ENCODE peak calls at places on chromosomes 5 and 9, in ten cellular contexts. C is islet precursor cell; E is choroid plexus epithelial cell; V is CD4-positive, alpha-beta T cell; W is retina; F is type B pancreatic cell; Y is adrenal gland; S is LoVo; K is HT-29; H is PC-3. L is an unnamed sample.

GRCh38 chr5:53879708-53880356 is 319.4 kb downstream of the NDUFS4 start:
- DNase-seq in Y (no peak), H (no peak), E (no peak), K (no peak), W (no peak), V (no peak), S (no peak), C (no peak), F (no peak), L (no peak)

GRCh38 chr5:100900796-100901731 is 2.0 kb downstream of the ST8SIA4 start:
- DNase-seq in H (peak), V (peak), Y (peak), K (no peak), C (peak), E (peak), S (no peak), F (no peak), W (peak), L (peak)

GRCh38 chr5:59562756-59563389 is 330.7 kb downstream of the PDE4D start:
- DNase-seq in K (peak), V (no peak), W (no peak), C (peak), E (peak), F (no peak), S (peak), H (peak), Y (no peak), L (peak)

GRCh38 chr9:88243736-88244135 is 105.5 kb upstream of the SPATA31C2 start:
- DNase-seq in E (no peak), F (no peak), S (peak), C (no peak), W (no peak), V (no peak), H (peak), K (no peak), Y (no peak), L (no peak)

GRCh38 chr9:124077915-124078572 is 66.5 kb downstream of the LHX2 start:
- DNase-seq in K (no peak), Y (peak), V (no peak), C (peak), F (no peak), E (no peak), W (no peak), S (no peak), H (peak), L (no peak)

GRCh38 chr5:149466457-149466972 is 84.7 kb downstream of the CSNK1A1 start:
- DNase-seq in Y (peak), F (no peak), H (peak), C (peak), K (peak), V (no peak), W (no peak), S (peak), E (peak), L (peak)

GRCh38 chr5:178483620-178484019 is 106.6 kb downstream of the COL23A1 start:
- DNase-seq in S (no peak), F (no peak), V (peak), W (no peak), Y (peak), K (no peak), C (no peak), E (no peak), H (no peak), L (peak)

GRCh38 chr5:140295414-140295813 is 7.5 kb downstream of the PFDN1 start:
- DNase-seq in H (peak), W (no peak), C (no peak), K (peak), F (no peak), V (no peak), E (peak), Y (peak), S (peak), L (peak)

GRCh38 chr5:132687995-132688394 is 14.2 kb downstream of the IL4 start:
- DNase-seq in E (no peak), K (no peak), V (no peak), H (no peak), S (no peak), F (no peak), C (no peak), Y (no peak), W (no peak), L (no peak)

GRCh38 chr9:84939766-84940165 is 270.2 kb downstream of the NTRK2 start:
- DNase-seq in C (no peak), F (no peak), E (no peak), K (no peak), H (no peak), S (no peak), Y (no peak), V (no peak), W (no peak), L (no peak)

GRCh38 chr5:100779669-100780375 is 123.3 kb downstream of the ST8SIA4 start:
- DNase-seq in S (no peak), Y (peak), W (no peak), C (no peak), V (no peak), E (no peak), K (no peak), F (no peak), H (no peak), L (peak)

GRCh38 chr9:93123561-93124283 is 10.3 kb downstream of the NINJ1 start:
- DNase-seq in Y (peak), H (no peak), S (no peak), V (peak), F (no peak), C (peak), W (no peak), K (no peak), E (no peak), L (peak)

GRCh38 chr5:73280821-73281746 is 108.1 kb downstream of the TMEM174 start:
- DNase-seq in E (peak), K (peak), S (peak), W (no peak), C (no peak), H (peak), F (no peak), V (no peak), Y (peak), L (no peak)

GRCh38 chr5:153900703-153901395 is 137.9 kb downstream of the FAM114A2 start:
- DNase-seq in C (no peak), S (no peak), K (no peak), Y (no peak), E (peak), W (no peak), F (no peak), V (no peak), H (peak), L (no peak)

GRCh38 chr5:123035950-123036390 is 555 bp downstream of the PPIC start:
- DNase-seq in E (peak), Y (peak), F (no peak), S (peak), W (peak), K (peak), V (no peak), H (peak), C (peak), L (peak)

L was measured in transverse colon.